ENCODE peak calls at places on chromosomes 7 and 10, in six cellular contexts. N, W, Y, X, F and E are unnamed samples.

GRCh38 chr10:110502851-110503301 is 5.2 kb downstream of the DUSP5 start:
- DNase-seq in N (peak; percentile 96), W (no peak), Y (no peak), X (no peak), F (no peak), E (no peak)

GRCh38 chr7:131026297-131027003 is 292.4 kb upstream of the KLF14 start:
- DNase-seq in N (peak; percentile 83), W (peak; percentile 41), Y (peak; percentile 89), X (no peak), F (no peak), E (no peak)

GRCh38 chr7:102012941-102013461 is 195.6 kb downstream of the CUX1 start:
- DNase-seq in N (no peak), W (peak; percentile 16), Y (peak; percentile 36), X (no peak), F (no peak), E (no peak)

GRCh38 chr7:72504057-72504456 is 91.9 kb upstream of the CALN1 start:
- DNase-seq in N (no peak), W (no peak), Y (no peak), X (no peak), F (no peak), E (no peak)

GRCh38 chr7:19284136-19284535 is 138.9 kb upstream of the FERD3L start:
- DNase-seq in N (no peak), W (no peak), Y (no peak), X (no peak), F (no peak), E (no peak)

GRCh38 chr10:62912086-62912485 is 95.9 kb upstream of the EGR2 start:
- DNase-seq in N (no peak), W (no peak), Y (no peak), X (no peak), F (no peak), E (no peak)

GRCh38 chr10:61835909-61836232 is 65.6 kb upstream of the ARID5B start:
- DNase-seq in N (peak; percentile 56), W (no peak), Y (peak; percentile 36), X (no peak), F (no peak), E (no peak)

GRCh38 chr7:5714657-5715337 is 66.7 kb downstream of the RNF216 start:
- DNase-seq in N (no peak), W (no peak), Y (no peak), X (no peak), F (no peak), E (no peak)

GRCh38 chr10:21334891-21335696 is 190.4 kb downstream of the SKIDA1 start:
- DNase-seq in N (peak; percentile 94), W (peak; percentile 60), Y (peak; percentile 93), X (peak; percentile 77), F (peak; percentile 63), E (no peak)

GRCh38 chr7:23472046-23472445 is 1.8 kb upstream of the IGF2BP3 start:
- DNase-seq in N (no peak), W (no peak), Y (no peak), X (no peak), F (no peak), E (no peak)

GRCh38 chr7:23471090-23471859 is 984 bp upstream of the IGF2BP3 start:
- DNase-seq in N (no peak), W (no peak), Y (no peak), X (no peak), F (peak; percentile 94), E (no peak)

GRCh38 chr7:23473848-23474097 is 3.5 kb upstream of the IGF2BP3 start:
- DNase-seq in N (no peak), W (no peak), Y (no peak), X (no peak), F (no peak), E (no peak)

GRCh38 chr7:23472974-23473847 is 2.9 kb upstream of the IGF2BP3 start:
- DNase-seq in N (no peak), W (no peak), Y (no peak), X (no peak), F (peak; percentile 39), E (no peak)

DNA sequence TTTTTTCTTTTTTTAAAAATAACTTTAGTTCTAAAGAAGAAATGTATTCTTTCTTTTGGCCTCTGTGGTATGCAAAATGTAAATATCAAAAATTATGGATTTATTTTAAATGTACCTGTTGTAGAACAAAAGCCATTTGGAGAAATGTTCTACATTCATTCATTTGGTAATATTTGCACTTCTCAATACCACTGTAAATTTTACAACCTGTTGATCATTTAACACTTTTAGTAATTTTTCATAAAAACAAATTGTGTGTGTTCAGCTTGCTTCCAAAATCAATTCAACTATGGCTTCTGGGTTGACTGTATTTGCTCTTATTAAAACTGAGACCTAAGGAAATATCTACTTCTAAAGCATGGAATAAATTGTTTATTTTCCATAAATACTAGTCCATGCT is 2.3 kb upstream of the IGF2BP3 start:
- DNase-seq in N (no peak), W (no peak), Y (no peak), X (no peak), F (no peak), E (no peak)
- H3K4me3 ChIP-seq in N (no peak overlapping the region), W (no peak overlapping the region), Y (no peak overlapping the region), X (no peak overlapping the region), F (peak overlapping the region; percentile 97), E (no peak overlapping the region)

GRCh38 chr10:47009215-47009838 is 98.1 kb downstream of the PTPN20 start:
- DNase-seq in N (no peak), W (no peak), Y (no peak), X (no peak), F (no peak), E (no peak)

GRCh38 chr10:47013469-47014169 is 102.4 kb downstream of the PTPN20 start:
- DNase-seq in N (peak; percentile 71), W (no peak), Y (no peak), X (peak; percentile 75), F (no peak), E (no peak)

GRCh38 chr10:47012214-47012613 is 101.0 kb downstream of the PTPN20 start:
- DNase-seq in N (no peak), W (no peak), Y (no peak), X (no peak), F (no peak), E (no peak)

DNA sequence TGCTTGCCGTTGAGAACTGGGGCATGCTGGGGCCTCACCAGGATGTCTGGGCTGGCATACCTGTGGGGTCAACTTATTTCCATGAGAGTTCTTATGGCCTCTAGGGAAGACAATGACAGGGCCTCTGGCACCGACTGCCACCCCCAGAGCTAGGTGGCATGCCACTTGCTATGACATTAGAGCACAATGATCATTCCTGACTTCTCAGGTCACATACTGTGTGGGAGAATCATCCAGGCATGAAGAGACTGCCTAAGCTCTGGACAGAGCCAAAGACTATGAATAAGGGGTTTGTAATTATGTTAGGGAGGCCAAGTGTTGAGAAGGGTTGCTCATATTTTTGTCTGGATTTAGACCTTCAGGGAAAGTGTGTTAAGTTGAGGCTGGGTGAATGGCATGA is 97.5 kb downstream of the PTPN20 start:
- DNase-seq in N (peak; percentile 29), W (no peak), Y (no peak), X (no peak), F (no peak), E (no peak)
- TF ChIP-seq CTCF in N (no peak), W (no peak), Y (no peak), X (no peak), F (no peak), E (no peak)

GRCh38 chr7:121372376-121373024 is 23.6 kb downstream of the FAM3C start:
- DNase-seq in N (peak; percentile 54), W (no peak), Y (no peak), X (no peak), F (no peak), E (no peak)
- H3K4me3 ChIP-seq in N (no peak overlapping the region), W (no peak overlapping the region), Y (no peak overlapping the region), X (no peak overlapping the region), F (no peak overlapping the region), E (no peak overlapping the region)

GRCh38 chr10:96043157-96043894 is at the start of gene CCNJ:
- DNase-seq in N (peak; percentile 88), W (peak; percentile 31), Y (peak; percentile 72), X (peak; percentile 94), F (peak; percentile 90), E (peak; percentile 91)
- TF ChIP-seq CTCF in N (no peak), W (no peak), Y (peak; percentile 17), X (peak; percentile 12), F (no peak), E (no peak)

GRCh38 chr7:44604941-44605340 is 1.5 kb upstream of the OGDH start:
- DNase-seq in N (no peak), W (no peak), Y (no peak), X (no peak), F (no peak), E (no peak)
- H3K4me3 ChIP-seq in N (no peak overlapping the region), W (no peak overlapping the region), Y (no peak overlapping the region), X (no peak overlapping the region), F (no peak overlapping the region), E (no peak overlapping the region)